ENCODE peak calls at places on chromosomes 11 and 22, in eight cellular contexts. One of them, this sample, is unnamed.

GRCh38 chr11:17972987-17973386 is 39.9 kb downstream of the SERGEF start:
- DNase-seq in colonic mucosa: peak
- DNase-seq in EL: peak
- DNase-seq in activated T-helper 9 cell treated with anti-CD3 and anti-CD28 coated beads, Interleukin-2, amount 50 U/mL, for 16 hours: no peak
- DNase-seq in GM06990: no peak
- DNase-seq in dermis blood vessel endothelial cell: peak
- DNase-seq in nephron progenitor cell: peak
- DNase-seq in pancreas: no peak
- DNase-seq in this sample: peak

GRCh38 chr11:72776844-72777754 is 16.7 kb downstream of the STARD10 start:
- DNase-seq in colonic mucosa: peak
- DNase-seq in EL: no peak
- DNase-seq in activated T-helper 9 cell treated with anti-CD3 and anti-CD28 coated beads, Interleukin-2, amount 50 U/mL, for 16 hours: no peak
- DNase-seq in GM06990: no peak
- DNase-seq in dermis blood vessel endothelial cell: no peak
- DNase-seq in nephron progenitor cell: no peak
- DNase-seq in pancreas: peak
- DNase-seq in this sample: no peak

GRCh38 chr11:107682182-107682971 is 29.5 kb downstream of the SLN start:
- DNase-seq in colonic mucosa: no peak
- DNase-seq in EL: no peak
- DNase-seq in activated T-helper 9 cell treated with anti-CD3 and anti-CD28 coated beads, Interleukin-2, amount 50 U/mL, for 16 hours: no peak
- DNase-seq in GM06990: no peak
- DNase-seq in dermis blood vessel endothelial cell: no peak
- DNase-seq in nephron progenitor cell: no peak
- DNase-seq in pancreas: no peak
- DNase-seq in this sample: peak

GRCh38 chr11:125621995-125622394 is 3.0 kb upstream of the CHEK1 start:
- DNase-seq in colonic mucosa: no peak
- DNase-seq in EL: peak
- DNase-seq in activated T-helper 9 cell treated with anti-CD3 and anti-CD28 coated beads, Interleukin-2, amount 50 U/mL, for 16 hours: no peak
- DNase-seq in GM06990: no peak
- DNase-seq in dermis blood vessel endothelial cell: peak
- DNase-seq in nephron progenitor cell: no peak
- DNase-seq in pancreas: no peak
- DNase-seq in this sample: peak

GRCh38 chr11:102256251-102256650 is 61.0 kb upstream of the BIRC3 start:
- DNase-seq in colonic mucosa: no peak
- DNase-seq in EL: peak
- DNase-seq in activated T-helper 9 cell treated with anti-CD3 and anti-CD28 coated beads, Interleukin-2, amount 50 U/mL, for 16 hours: no peak
- DNase-seq in GM06990: no peak
- DNase-seq in dermis blood vessel endothelial cell: peak
- DNase-seq in nephron progenitor cell: no peak
- DNase-seq in pancreas: no peak
- DNase-seq in this sample: peak

GRCh38 chr11:84543367-84544159 is 1083.6 kb downstream of the DLG2 start:
- DNase-seq in colonic mucosa: no peak
- DNase-seq in EL: no peak
- DNase-seq in activated T-helper 9 cell treated with anti-CD3 and anti-CD28 coated beads, Interleukin-2, amount 50 U/mL, for 16 hours: no peak
- DNase-seq in GM06990: no peak
- DNase-seq in dermis blood vessel endothelial cell: no peak
- DNase-seq in nephron progenitor cell: peak
- DNase-seq in pancreas: no peak
- DNase-seq in this sample: no peak

GRCh38 chr22:39251762-39252460 is 7.1 kb upstream of the PDGFB start:
- DNase-seq in colonic mucosa: no peak
- DNase-seq in EL: peak
- DNase-seq in activated T-helper 9 cell treated with anti-CD3 and anti-CD28 coated beads, Interleukin-2, amount 50 U/mL, for 16 hours: no peak
- DNase-seq in GM06990: no peak
- DNase-seq in dermis blood vessel endothelial cell: no peak
- DNase-seq in nephron progenitor cell: no peak
- DNase-seq in pancreas: no peak
- DNase-seq in this sample: no peak

GRCh38 chr22:37747090-37747714 is 50.4 kb downstream of the TRIOBP start:
- DNase-seq in colonic mucosa: peak
- DNase-seq in EL: peak
- DNase-seq in activated T-helper 9 cell treated with anti-CD3 and anti-CD28 coated beads, Interleukin-2, amount 50 U/mL, for 16 hours: no peak
- DNase-seq in GM06990: no peak
- DNase-seq in dermis blood vessel endothelial cell: peak
- DNase-seq in nephron progenitor cell: peak
- DNase-seq in pancreas: no peak
- DNase-seq in this sample: no peak

GRCh38 chr11:48683226-48683720 is 194.7 kb downstream of the OR4A47 start:
- DNase-seq in colonic mucosa: no peak
- DNase-seq in EL: no peak
- DNase-seq in activated T-helper 9 cell treated with anti-CD3 and anti-CD28 coated beads, Interleukin-2, amount 50 U/mL, for 16 hours: no peak
- DNase-seq in GM06990: no peak
- DNase-seq in dermis blood vessel endothelial cell: no peak
- DNase-seq in nephron progenitor cell: no peak
- DNase-seq in pancreas: no peak
- DNase-seq in this sample: no peak

GRCh38 chr11:24226606-24227005 is 270.2 kb upstream of the LUZP2 start:
- DNase-seq in colonic mucosa: no peak
- DNase-seq in EL: no peak
- DNase-seq in activated T-helper 9 cell treated with anti-CD3 and anti-CD28 coated beads, Interleukin-2, amount 50 U/mL, for 16 hours: no peak
- DNase-seq in GM06990: no peak
- DNase-seq in dermis blood vessel endothelial cell: no peak
- DNase-seq in nephron progenitor cell: no peak
- DNase-seq in pancreas: no peak
- DNase-seq in this sample: no peak

GRCh38 chr22:36440429-36441002 is 40.9 kb downstream of the TXN2 start:
- DNase-seq in colonic mucosa: no peak
- DNase-seq in EL: no peak
- DNase-seq in activated T-helper 9 cell treated with anti-CD3 and anti-CD28 coated beads, Interleukin-2, amount 50 U/mL, for 16 hours: no peak
- DNase-seq in GM06990: no peak
- DNase-seq in dermis blood vessel endothelial cell: no peak
- DNase-seq in nephron progenitor cell: no peak
- DNase-seq in pancreas: no peak
- DNase-seq in this sample: no peak

GRCh38 chr11:40686765-40687164 is 772.7 kb downstream of the LRRC4C start:
- DNase-seq in colonic mucosa: no peak
- DNase-seq in EL: no peak
- DNase-seq in activated T-helper 9 cell treated with anti-CD3 and anti-CD28 coated beads, Interleukin-2, amount 50 U/mL, for 16 hours: no peak
- DNase-seq in GM06990: no peak
- DNase-seq in dermis blood vessel endothelial cell: no peak
- DNase-seq in nephron progenitor cell: no peak
- DNase-seq in pancreas: no peak
- DNase-seq in this sample: no peak

GRCh38 chr22:41333806-41334205 is 32.5 kb downstream of the ZC3H7B start:
- DNase-seq in colonic mucosa: no peak
- DNase-seq in EL: no peak
- DNase-seq in activated T-helper 9 cell treated with anti-CD3 and anti-CD28 coated beads, Interleukin-2, amount 50 U/mL, for 16 hours: no peak
- DNase-seq in GM06990: no peak
- DNase-seq in dermis blood vessel endothelial cell: no peak
- DNase-seq in nephron progenitor cell: no peak
- DNase-seq in pancreas: no peak
- DNase-seq in this sample: no peak

GRCh38 chr22:28594784-28595324 is 84.8 kb downstream of the TTC28 start:
- DNase-seq in colonic mucosa: no peak
- DNase-seq in EL: peak
- DNase-seq in activated T-helper 9 cell treated with anti-CD3 and anti-CD28 coated beads, Interleukin-2, amount 50 U/mL, for 16 hours: no peak
- DNase-seq in GM06990: no peak
- DNase-seq in dermis blood vessel endothelial cell: peak
- DNase-seq in nephron progenitor cell: no peak
- DNase-seq in pancreas: no peak
- DNase-seq in this sample: peak

GRCh38 chr22:46757104-46757503 is 5.3 kb upstream of the TBC1D22A start:
- DNase-seq in colonic mucosa: no peak
- DNase-seq in EL: no peak
- DNase-seq in activated T-helper 9 cell treated with anti-CD3 and anti-CD28 coated beads, Interleukin-2, amount 50 U/mL, for 16 hours: no peak
- DNase-seq in GM06990: no peak
- DNase-seq in dermis blood vessel endothelial cell: no peak
- DNase-seq in nephron progenitor cell: no peak
- DNase-seq in pancreas: no peak
- DNase-seq in this sample: no peak

GRCh38 chr11:128714881-128715280 is 21.0 kb downstream of the FLI1 start:
- DNase-seq in colonic mucosa: no peak
- DNase-seq in EL: peak
- DNase-seq in activated T-helper 9 cell treated with anti-CD3 and anti-CD28 coated beads, Interleukin-2, amount 50 U/mL, for 16 hours: no peak
- DNase-seq in GM06990: no peak
- DNase-seq in dermis blood vessel endothelial cell: peak
- DNase-seq in nephron progenitor cell: no peak
- DNase-seq in pancreas: no peak
- DNase-seq in this sample: peak

GRCh38 chr22:32700186-32700882 is 101.2 kb upstream of the TIMP3 start:
- DNase-seq in colonic mucosa: no peak
- DNase-seq in EL: peak
- DNase-seq in activated T-helper 9 cell treated with anti-CD3 and anti-CD28 coated beads, Interleukin-2, amount 50 U/mL, for 16 hours: no peak
- DNase-seq in GM06990: no peak
- DNase-seq in dermis blood vessel endothelial cell: peak
- DNase-seq in nephron progenitor cell: no peak
- DNase-seq in pancreas: no peak
- DNase-seq in this sample: no peak

GRCh38 chr11:31720666-31721199 is 90.4 kb downstream of the PAX6 start:
- DNase-seq in colonic mucosa: no peak
- DNase-seq in EL: no peak
- DNase-seq in activated T-helper 9 cell treated with anti-CD3 and anti-CD28 coated beads, Interleukin-2, amount 50 U/mL, for 16 hours: no peak
- DNase-seq in GM06990: no peak
- DNase-seq in dermis blood vessel endothelial cell: no peak
- DNase-seq in nephron progenitor cell: no peak
- DNase-seq in pancreas: no peak
- DNase-seq in this sample: no peak

GRCh38 chr11:35077709-35078695 is 61.0 kb upstream of the CD44 start:
- DNase-seq in colonic mucosa: no peak
- DNase-seq in EL: peak
- DNase-seq in activated T-helper 9 cell treated with anti-CD3 and anti-CD28 coated beads, Interleukin-2, amount 50 U/mL, for 16 hours: peak
- DNase-seq in GM06990: peak
- DNase-seq in dermis blood vessel endothelial cell: peak
- DNase-seq in nephron progenitor cell: no peak
- DNase-seq in pancreas: no peak
- DNase-seq in this sample: peak

GRCh38 chr11:37786214-37786755 is 1188.2 kb upstream of the RAG2 start:
- DNase-seq in colonic mucosa: no peak
- DNase-seq in EL: peak
- DNase-seq in activated T-helper 9 cell treated with anti-CD3 and anti-CD28 coated beads, Interleukin-2, amount 50 U/mL, for 16 hours: no peak
- DNase-seq in GM06990: no peak
- DNase-seq in dermis blood vessel endothelial cell: no peak
- DNase-seq in nephron progenitor cell: no peak
- DNase-seq in pancreas: no peak
- DNase-seq in this sample: peak

GRCh38 chr11:85886089-85887056 is 31.2 kb downstream of the CCDC83 start:
- DNase-seq in colonic mucosa: no peak
- DNase-seq in EL: peak
- DNase-seq in activated T-helper 9 cell treated with anti-CD3 and anti-CD28 coated beads, Interleukin-2, amount 50 U/mL, for 16 hours: no peak
- DNase-seq in GM06990: no peak
- DNase-seq in dermis blood vessel endothelial cell: no peak
- DNase-seq in nephron progenitor cell: no peak
- DNase-seq in pancreas: no peak
- DNase-seq in this sample: no peak

GRCh38 chr22:47165998-47166397 is 403.5 kb downstream of the TBC1D22A start:
- DNase-seq in colonic mucosa: no peak
- DNase-seq in EL: no peak
- DNase-seq in activated T-helper 9 cell treated with anti-CD3 and anti-CD28 coated beads, Interleukin-2, amount 50 U/mL, for 16 hours: no peak
- DNase-seq in GM06990: no peak
- DNase-seq in dermis blood vessel endothelial cell: no peak
- DNase-seq in nephron progenitor cell: no peak
- DNase-seq in pancreas: no peak
- DNase-seq in this sample: no peak

GRCh38 chr11:15575409-15575808 is 460.7 kb downstream of the INSC start:
- DNase-seq in colonic mucosa: no peak
- DNase-seq in EL: no peak
- DNase-seq in activated T-helper 9 cell treated with anti-CD3 and anti-CD28 coated beads, Interleukin-2, amount 50 U/mL, for 16 hours: no peak
- DNase-seq in GM06990: no peak
- DNase-seq in dermis blood vessel endothelial cell: no peak
- DNase-seq in nephron progenitor cell: no peak
- DNase-seq in pancreas: no peak
- DNase-seq in this sample: no peak

GRCh38 chr11:122676638-122677037 is 21.1 kb downstream of the UBASH3B start:
- DNase-seq in colonic mucosa: no peak
- DNase-seq in EL: no peak
- DNase-seq in activated T-helper 9 cell treated with anti-CD3 and anti-CD28 coated beads, Interleukin-2, amount 50 U/mL, for 16 hours: no peak
- DNase-seq in GM06990: no peak
- DNase-seq in dermis blood vessel endothelial cell: no peak
- DNase-seq in nephron progenitor cell: no peak
- DNase-seq in pancreas: no peak
- DNase-seq in this sample: peak

GRCh38 chr11:10405858-10406592 is 49.0 kb upstream of the AMPD3 start:
- DNase-seq in colonic mucosa: peak
- DNase-seq in EL: peak
- DNase-seq in activated T-helper 9 cell treated with anti-CD3 and anti-CD28 coated beads, Interleukin-2, amount 50 U/mL, for 16 hours: peak
- DNase-seq in GM06990: no peak
- DNase-seq in dermis blood vessel endothelial cell: peak
- DNase-seq in nephron progenitor cell: peak
- DNase-seq in pancreas: peak
- DNase-seq in this sample: peak

GRCh38 chr11:10017050-10017449 is 277.0 kb downstream of the SBF2 start:
- DNase-seq in colonic mucosa: no peak
- DNase-seq in EL: no peak
- DNase-seq in activated T-helper 9 cell treated with anti-CD3 and anti-CD28 coated beads, Interleukin-2, amount 50 U/mL, for 16 hours: no peak
- DNase-seq in GM06990: no peak
- DNase-seq in dermis blood vessel endothelial cell: no peak
- DNase-seq in nephron progenitor cell: no peak
- DNase-seq in pancreas: no peak
- DNase-seq in this sample: no peak